ENCODE peak calls at places on chromosomes 2 and 18, in six cellular contexts. One of them, this sample, is unnamed. For H3K4me1 and H3K27me3, the result is how much of the 10 kb centered on the place peaks cover.

GRCh38 chr2:125479143-125479636 is 1176.8 kb upstream of the GYPC start:
- DNase-seq in Panc1: no peak
- DNase-seq in CD4-positive, CD25-positive, alpha-beta regulatory T cell: no peak
- DNase-seq in CD8-positive, alpha-beta memory T cell: no peak
- DNase-seq in lower lobe of right lung: no peak
- DNase-seq in tibial artery: no peak
- DNase-seq in this sample: no peak

GRCh38 chr2:204264068-204264693 is 281.1 kb upstream of the PARD3B start:
- DNase-seq in CD4-positive, CD25-positive, alpha-beta regulatory T cell: no peak
- DNase-seq in tibial artery: no peak
- DNase-seq in Panc1: no peak
- DNase-seq in lower lobe of right lung: no peak
- DNase-seq in CD8-positive, alpha-beta memory T cell: no peak
- DNase-seq in this sample: no peak

GRCh38 chr2:34901739-34902138 is 1302.6 kb upstream of the FAM98A start:
- DNase-seq in lower lobe of right lung: no peak
- DNase-seq in CD4-positive, CD25-positive, alpha-beta regulatory T cell: no peak
- DNase-seq in CD8-positive, alpha-beta memory T cell: no peak
- DNase-seq in Panc1: no peak
- DNase-seq in tibial artery: no peak
- DNase-seq in this sample: no peak

GRCh38 chr2:190267302-190267701 is 52.3 kb downstream of the HIBCH start:
- DNase-seq in Panc1: peak
- DNase-seq in CD8-positive, alpha-beta memory T cell: no peak
- DNase-seq in tibial artery: no peak
- DNase-seq in lower lobe of right lung: no peak
- DNase-seq in CD4-positive, CD25-positive, alpha-beta regulatory T cell: no peak
- DNase-seq in this sample: no peak

GRCh38 chr2:43305006-43305405 is 78.6 kb upstream of the ZFP36L2 start:
- DNase-seq in tibial artery: no peak
- DNase-seq in Panc1: no peak
- DNase-seq in lower lobe of right lung: no peak
- DNase-seq in CD8-positive, alpha-beta memory T cell: no peak
- DNase-seq in CD4-positive, CD25-positive, alpha-beta regulatory T cell: no peak
- DNase-seq in this sample: no peak

GRCh38 chr2:53652131-53652530 is 115.5 kb upstream of the CHAC2 start:
- DNase-seq in Panc1: no peak
- DNase-seq in tibial artery: no peak
- DNase-seq in CD8-positive, alpha-beta memory T cell: no peak
- DNase-seq in CD4-positive, CD25-positive, alpha-beta regulatory T cell: no peak
- DNase-seq in lower lobe of right lung: no peak
- DNase-seq in this sample: no peak

GRCh38 chr2:171711351-171711750 is 24.1 kb downstream of the DYNC1I2 start:
- DNase-seq in CD8-positive, alpha-beta memory T cell: no peak
- DNase-seq in lower lobe of right lung: no peak
- DNase-seq in CD4-positive, CD25-positive, alpha-beta regulatory T cell: no peak
- DNase-seq in tibial artery: no peak
- DNase-seq in Panc1: no peak
- DNase-seq in this sample: no peak

GRCh38 chr2:112137516-112138142 is 556 bp upstream of the FBLN7 start:
- DNase-seq in CD4-positive, CD25-positive, alpha-beta regulatory T cell: peak
- DNase-seq in lower lobe of right lung: no peak
- DNase-seq in CD8-positive, alpha-beta memory T cell: no peak
- DNase-seq in tibial artery: peak
- DNase-seq in Panc1: no peak
- DNase-seq in this sample: no peak

GRCh38 chr18:58104071-58104470 is 60.0 kb downstream of the NEDD4L start:
- DNase-seq in Panc1: no peak
- DNase-seq in tibial artery: no peak
- DNase-seq in CD4-positive, CD25-positive, alpha-beta regulatory T cell: no peak
- DNase-seq in CD8-positive, alpha-beta memory T cell: no peak
- DNase-seq in lower lobe of right lung: no peak
- DNase-seq in this sample: no peak

GRCh38 chr18:58102875-58103274 is 58.8 kb downstream of the NEDD4L start:
- DNase-seq in tibial artery: no peak
- DNase-seq in CD8-positive, alpha-beta memory T cell: no peak
- DNase-seq in Panc1: no peak
- DNase-seq in CD4-positive, CD25-positive, alpha-beta regulatory T cell: no peak
- DNase-seq in lower lobe of right lung: no peak
- DNase-seq in this sample: no peak

GRCh38 chr18:58105206-58105907 is 61.3 kb downstream of the NEDD4L start:
- DNase-seq in CD4-positive, CD25-positive, alpha-beta regulatory T cell: no peak
- DNase-seq in Panc1: no peak
- DNase-seq in CD8-positive, alpha-beta memory T cell: no peak
- DNase-seq in lower lobe of right lung: no peak
- DNase-seq in tibial artery: no peak
- DNase-seq in this sample: no peak

GRCh38 chr18:58102020-58102419 is 58.0 kb downstream of the NEDD4L start:
- DNase-seq in Panc1: no peak
- DNase-seq in CD4-positive, CD25-positive, alpha-beta regulatory T cell: no peak
- DNase-seq in tibial artery: no peak
- DNase-seq in CD8-positive, alpha-beta memory T cell: no peak
- DNase-seq in lower lobe of right lung: no peak
- DNase-seq in this sample: no peak

GRCh38 chr18:58103339-58103930 is 59.4 kb downstream of the NEDD4L start:
- DNase-seq in Panc1: no peak
- DNase-seq in tibial artery: no peak
- DNase-seq in CD4-positive, CD25-positive, alpha-beta regulatory T cell: no peak
- DNase-seq in CD8-positive, alpha-beta memory T cell: no peak
- DNase-seq in lower lobe of right lung: no peak
- DNase-seq in this sample: no peak
- H3K4me1 ChIP-seq in Panc1: under half
- H3K4me1 ChIP-seq in tibial artery: under half
- H3K4me1 ChIP-seq in CD4-positive, CD25-positive, alpha-beta regulatory T cell: under half
- H3K4me1 ChIP-seq in CD8-positive, alpha-beta memory T cell: under half
- H3K4me1 ChIP-seq in lower lobe of right lung: under half
- H3K4me1 ChIP-seq in this sample: under half

GRCh38 chr2:20231632-20232031 is 6.7 kb upstream of the SDC1 start:
- DNase-seq in CD8-positive, alpha-beta memory T cell: no peak
- DNase-seq in tibial artery: peak
- DNase-seq in CD4-positive, CD25-positive, alpha-beta regulatory T cell: no peak
- DNase-seq in Panc1: peak
- DNase-seq in lower lobe of right lung: no peak
- DNase-seq in this sample: no peak
- H3K27me3 ChIP-seq in CD8-positive, alpha-beta memory T cell: under half
- H3K27me3 ChIP-seq in tibial artery: under half
- H3K27me3 ChIP-seq in CD4-positive, CD25-positive, alpha-beta regulatory T cell: under half
- H3K27me3 ChIP-seq in Panc1: under half
- H3K27me3 ChIP-seq in lower lobe of right lung: under half
- H3K27me3 ChIP-seq in this sample: under half

GRCh38 chr2:164747786-164748433 is 93.7 kb downstream of the COBLL1 start:
- DNase-seq in lower lobe of right lung: no peak
- DNase-seq in CD8-positive, alpha-beta memory T cell: no peak
- DNase-seq in CD4-positive, CD25-positive, alpha-beta regulatory T cell: no peak
- DNase-seq in Panc1: no peak
- DNase-seq in tibial artery: no peak
- DNase-seq in this sample: no peak

GRCh38 chr2:164746713-164747112 is 94.9 kb downstream of the COBLL1 start:
- DNase-seq in Panc1: no peak
- DNase-seq in lower lobe of right lung: no peak
- DNase-seq in tibial artery: no peak
- DNase-seq in CD4-positive, CD25-positive, alpha-beta regulatory T cell: no peak
- DNase-seq in CD8-positive, alpha-beta memory T cell: no peak
- DNase-seq in this sample: no peak

GRCh38 chr2:164745012-164745797 is 96.4 kb downstream of the COBLL1 start:
- DNase-seq in CD4-positive, CD25-positive, alpha-beta regulatory T cell: no peak
- DNase-seq in tibial artery: no peak
- DNase-seq in lower lobe of right lung: no peak
- DNase-seq in Panc1: no peak
- DNase-seq in CD8-positive, alpha-beta memory T cell: no peak
- DNase-seq in this sample: no peak

GRCh38 chr2:164742738-164743317 is 98.8 kb downstream of the COBLL1 start:
- DNase-seq in CD4-positive, CD25-positive, alpha-beta regulatory T cell: no peak
- DNase-seq in tibial artery: no peak
- DNase-seq in Panc1: no peak
- DNase-seq in lower lobe of right lung: no peak
- DNase-seq in CD8-positive, alpha-beta memory T cell: no peak
- DNase-seq in this sample: no peak

DNA sequence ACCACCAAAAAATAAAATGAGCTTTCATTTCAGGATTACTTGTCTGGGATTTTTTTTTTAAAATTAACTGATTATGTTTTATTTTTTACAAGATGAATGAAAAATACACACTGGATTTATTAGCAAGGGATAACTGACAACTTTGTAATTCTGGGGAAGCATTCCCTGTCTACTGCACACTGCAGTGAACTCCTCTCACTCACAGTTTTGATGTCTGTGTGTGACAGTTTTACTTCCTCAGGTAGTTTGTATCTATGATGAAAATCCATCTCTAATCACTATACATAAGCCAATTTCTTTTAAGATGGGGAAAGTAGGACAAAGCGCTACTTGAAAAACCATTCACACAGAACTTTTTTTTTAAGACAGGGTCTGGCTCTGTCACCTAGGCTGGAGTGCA is 94.5 kb downstream of the COBLL1 start:
- DNase-seq in CD4-positive, CD25-positive, alpha-beta regulatory T cell: no peak
- DNase-seq in CD8-positive, alpha-beta memory T cell: no peak
- DNase-seq in lower lobe of right lung: no peak
- DNase-seq in Panc1: no peak
- DNase-seq in tibial artery: no peak
- DNase-seq in this sample: no peak
- H3K4me3 ChIP-seq in CD4-positive, CD25-positive, alpha-beta regulatory T cell: no peak
- H3K4me3 ChIP-seq in CD8-positive, alpha-beta memory T cell: no peak
- H3K4me3 ChIP-seq in lower lobe of right lung: no peak
- H3K4me3 ChIP-seq in Panc1: no peak
- H3K4me3 ChIP-seq in tibial artery: no peak
- H3K4me3 ChIP-seq in this sample: no peak

GRCh38 chr2:100844514-100844913 is 24.6 kb downstream of the NPAS2 start:
- DNase-seq in Panc1: no peak
- DNase-seq in CD4-positive, CD25-positive, alpha-beta regulatory T cell: no peak
- DNase-seq in CD8-positive, alpha-beta memory T cell: no peak
- DNase-seq in tibial artery: no peak
- DNase-seq in lower lobe of right lung: no peak
- DNase-seq in this sample: no peak

GRCh38 chr2:100842241-100842922 is 22.4 kb downstream of the NPAS2 start:
- DNase-seq in tibial artery: no peak
- DNase-seq in CD4-positive, CD25-positive, alpha-beta regulatory T cell: no peak
- DNase-seq in Panc1: no peak
- DNase-seq in CD8-positive, alpha-beta memory T cell: no peak
- DNase-seq in lower lobe of right lung: no peak
- DNase-seq in this sample: no peak

GRCh38 chr2:100846716-100847115 is 26.8 kb downstream of the NPAS2 start:
- DNase-seq in tibial artery: no peak
- DNase-seq in lower lobe of right lung: no peak
- DNase-seq in Panc1: no peak
- DNase-seq in CD4-positive, CD25-positive, alpha-beta regulatory T cell: no peak
- DNase-seq in CD8-positive, alpha-beta memory T cell: no peak
- DNase-seq in this sample: no peak

GRCh38 chr2:100840519-100840918 is 20.6 kb downstream of the NPAS2 start:
- DNase-seq in Panc1: no peak
- DNase-seq in lower lobe of right lung: no peak
- DNase-seq in tibial artery: no peak
- DNase-seq in CD4-positive, CD25-positive, alpha-beta regulatory T cell: no peak
- DNase-seq in CD8-positive, alpha-beta memory T cell: no peak
- DNase-seq in this sample: no peak

GRCh38 chr2:100845141-100845991 is 25.4 kb downstream of the NPAS2 start:
- DNase-seq in lower lobe of right lung: no peak
- DNase-seq in tibial artery: no peak
- DNase-seq in CD4-positive, CD25-positive, alpha-beta regulatory T cell: no peak
- DNase-seq in CD8-positive, alpha-beta memory T cell: no peak
- DNase-seq in Panc1: no peak
- DNase-seq in this sample: no peak
- H3K4me1 ChIP-seq in lower lobe of right lung: under half
- H3K4me1 ChIP-seq in tibial artery: under half
- H3K4me1 ChIP-seq in CD4-positive, CD25-positive, alpha-beta regulatory T cell: under half
- H3K4me1 ChIP-seq in CD8-positive, alpha-beta memory T cell: under half
- H3K4me1 ChIP-seq in Panc1: under half
- H3K4me1 ChIP-seq in this sample: under half

GRCh38 chr2:98937906-98938305 is 1.9 kb upstream of the CRACDL start:
- DNase-seq in CD8-positive, alpha-beta memory T cell: no peak
- DNase-seq in Panc1: no peak
- DNase-seq in tibial artery: no peak
- DNase-seq in lower lobe of right lung: no peak
- DNase-seq in CD4-positive, CD25-positive, alpha-beta regulatory T cell: no peak
- DNase-seq in this sample: no peak
- H3K27me3 ChIP-seq in CD8-positive, alpha-beta memory T cell: under half
- H3K27me3 ChIP-seq in Panc1: under half
- H3K27me3 ChIP-seq in tibial artery: under half
- H3K27me3 ChIP-seq in lower lobe of right lung: under half
- H3K27me3 ChIP-seq in CD4-positive, CD25-positive, alpha-beta regulatory T cell: under half
- H3K27me3 ChIP-seq in this sample: under half

GRCh38 chr2:229714736-229715541 is 584 bp upstream of the DNER start:
- DNase-seq in CD8-positive, alpha-beta memory T cell: no peak
- DNase-seq in CD4-positive, CD25-positive, alpha-beta regulatory T cell: peak
- DNase-seq in lower lobe of right lung: peak
- DNase-seq in Panc1: no peak
- DNase-seq in tibial artery: no peak
- DNase-seq in this sample: no peak

GRCh38 chr2:229714080-229714735 is at the start of gene DNER:
- DNase-seq in lower lobe of right lung: peak
- DNase-seq in CD4-positive, CD25-positive, alpha-beta regulatory T cell: peak
- DNase-seq in Panc1: no peak
- DNase-seq in tibial artery: no peak
- DNase-seq in CD8-positive, alpha-beta memory T cell: peak
- DNase-seq in this sample: no peak

GRCh38 chr2:229712125-229712524 is 2.2 kb downstream of the DNER start:
- DNase-seq in CD4-positive, CD25-positive, alpha-beta regulatory T cell: peak
- DNase-seq in CD8-positive, alpha-beta memory T cell: no peak
- DNase-seq in tibial artery: no peak
- DNase-seq in Panc1: no peak
- DNase-seq in lower lobe of right lung: no peak
- DNase-seq in this sample: no peak

GRCh38 chr2:229715895-229716507 is 1.6 kb upstream of the DNER start:
- DNase-seq in tibial artery: no peak
- DNase-seq in CD4-positive, CD25-positive, alpha-beta regulatory T cell: peak
- DNase-seq in Panc1: peak
- DNase-seq in lower lobe of right lung: no peak
- DNase-seq in CD8-positive, alpha-beta memory T cell: no peak
- DNase-seq in this sample: no peak

GRCh38 chr2:229713371-229714079 is 830 bp downstream of the DNER start:
- DNase-seq in CD4-positive, CD25-positive, alpha-beta regulatory T cell: no peak
- DNase-seq in Panc1: no peak
- DNase-seq in CD8-positive, alpha-beta memory T cell: no peak
- DNase-seq in lower lobe of right lung: no peak
- DNase-seq in tibial artery: no peak
- DNase-seq in this sample: no peak
- H3K4me3 ChIP-seq in CD4-positive, CD25-positive, alpha-beta regulatory T cell: no peak
- H3K4me3 ChIP-seq in Panc1: peak
- H3K4me3 ChIP-seq in CD8-positive, alpha-beta memory T cell: no peak
- H3K4me3 ChIP-seq in lower lobe of right lung: peak
- H3K4me3 ChIP-seq in tibial artery: no peak
- H3K4me3 ChIP-seq in this sample: peak